ENCODE peak calls at places on chromosome 20, in five cellular contexts. M is trophoblast cell, X is IMR-90, N is neuronal stem cell, Y is SK-N-MC. C is an unnamed sample.

GRCh38 chr20:36362978-36363713 is 57.0 kb downstream of the DLGAP4 start:
- DNase-seq in X (no peak), M (no peak), Y (no peak), N (no peak), C (no peak)

GRCh38 chr20:63499333-63499969 is 568 bp upstream of the EEF1A2 start:
- DNase-seq in M (no peak), N (no peak), X (no peak), Y (no peak), C (no peak)

GRCh38 chr20:23260181-23260840 is 90.3 kb upstream of the NXT1 start:
- DNase-seq in M (no peak), X (no peak), N (no peak), Y (no peak), C (no peak)

GRCh38 chr20:16801919-16802651 is 53.9 kb downstream of the OTOR start:
- DNase-seq in M (peak), N (peak), X (peak), Y (peak), C (peak)

GRCh38 chr20:38804682-38805501 is 605 bp upstream of the PPP1R16B start:
- DNase-seq in Y (no peak), X (no peak), N (peak), M (no peak), C (no peak)

GRCh38 chr20:47971321-47971781 is 186.1 kb upstream of the SULF2 start:
- DNase-seq in X (no peak), N (no peak), Y (no peak), M (no peak), C (no peak)

GRCh38 chr20:3031524-3032147 is 11.8 kb upstream of the GNRH2 start:
- DNase-seq in Y (no peak), M (no peak), N (no peak), X (no peak), C (no peak)

GRCh38 chr20:3890999-3891929 is 2.1 kb downstream of the PANK2 start:
- DNase-seq in N (no peak), X (no peak), Y (no peak), M (no peak), C (no peak)

GRCh38 chr20:36275441-36276189 is 30.5 kb upstream of the DLGAP4 start:
- DNase-seq in N (no peak), X (no peak), Y (no peak), M (no peak), C (no peak)

GRCh38 chr20:8150591-8150990 is 18.5 kb downstream of the PLCB1 start:
- DNase-seq in Y (no peak), X (no peak), N (no peak), M (no peak), C (no peak)

GRCh38 chr20:38196016-38196415 is 30.9 kb upstream of the TGM2 start:
- DNase-seq in M (no peak), Y (no peak), X (no peak), N (no peak), C (no peak)

GRCh38 chr20:64001607-64002011 is 20.7 kb downstream of the PRPF6 start:
- DNase-seq in N (no peak), M (no peak), X (peak), Y (no peak), C (no peak)

GRCh38 chr20:14219801-14220461 is 117.5 kb downstream of the FLRT3 start:
- DNase-seq in X (no peak), Y (no peak), N (no peak), M (no peak), C (no peak)

GRCh38 chr20:14470231-14470894 is 133.0 kb upstream of the FLRT3 start:
- DNase-seq in Y (no peak), N (no peak), X (no peak), M (no peak), C (no peak)

GRCh38 chr20:29296256-29297230 is 1960.9 kb upstream of the DEFB115 start:
- DNase-seq in X (no peak), Y (no peak), N (no peak), M (no peak), C (no peak)

GRCh38 chr20:20235681-20236080 is 132.2 kb upstream of the INSM1 start:
- DNase-seq in M (no peak), N (no peak), X (no peak), Y (no peak), C (no peak)

GRCh38 chr20:24275946-24276705 is 193.3 kb upstream of the SYNDIG1 start:
- DNase-seq in N (no peak), M (no peak), Y (no peak), X (no peak), C (no peak)

GRCh38 chr20:9515761-9516657 is 1.6 kb downstream of the LAMP5 start:
- DNase-seq in Y (no peak), N (no peak), M (no peak), X (no peak), C (no peak)

GRCh38 chr20:17825251-17825691 is 125.5 kb downstream of the BANF2 start:
- DNase-seq in M (no peak), X (no peak), N (no peak), Y (no peak), C (no peak)

GRCh38 chr20:62066983-62067433 is 1.3 kb upstream of the TAF4 start:
- DNase-seq in Y (no peak), X (no peak), N (no peak), M (no peak), C (no peak)

GRCh38 chr20:63357921-63358905 is 2.9 kb downstream of the CHRNA4 start:
- DNase-seq in X (no peak), Y (no peak), N (no peak), M (no peak), C (no peak)

GRCh38 chr20:51643390-51643789 is 100.9 kb upstream of the NFATC2 start:
- DNase-seq in X (no peak), N (no peak), Y (no peak), M (no peak), C (no peak)

GRCh38 chr20:24337551-24337950 is 131.9 kb upstream of the SYNDIG1 start:
- DNase-seq in M (no peak), X (no peak), N (no peak), Y (no peak), C (no peak)

GRCh38 chr20:9088556-9088955 is 19.7 kb downstream of the PLCB4 start:
- DNase-seq in Y (no peak), X (no peak), N (no peak), M (no peak), C (no peak)

GRCh38 chr20:36152266-36152665 is 2.3 kb upstream of the EPB41L1 start:
- DNase-seq in X (no peak), M (no peak), Y (no peak), N (no peak), C (no peak)

GRCh38 chr20:49280463-49281058 is 2.7 kb upstream of the ZNFX1 start:
- DNase-seq in X (no peak), M (no peak), Y (no peak), N (no peak), C (no peak)

GRCh38 chr20:47118641-47119040 is 224.0 kb downstream of the EYA2 start:
- DNase-seq in Y (no peak), M (no peak), X (peak), N (no peak), C (no peak)

GRCh38 chr20:9306521-9306920 is 207.9 kb upstream of the LAMP5 start:
- DNase-seq in X (peak), N (no peak), Y (no peak), M (no peak), C (no peak)

GRCh38 chr20:51419236-51419635 is 123.3 kb downstream of the NFATC2 start:
- DNase-seq in M (peak), N (no peak), Y (no peak), X (no peak), C (no peak)

GRCh38 chr20:22384978-22385377 is 199.4 kb downstream of the FOXA2 start:
- DNase-seq in Y (no peak), N (no peak), X (no peak), M (no peak), C (no peak)

GRCh38 chr20:64183313-64183712 is 19.1 kb downstream of the MYT1 start:
- DNase-seq in X (no peak), N (no peak), Y (no peak), M (no peak), C (no peak)

GRCh38 chr20:10922941-10923340 is 249.1 kb upstream of the JAG1 start:
- DNase-seq in M (peak), N (no peak), X (peak), Y (peak), C (no peak)

GRCh38 chr20:59007758-59008511 is 881 bp upstream of the CTSZ start:
- DNase-seq in N (no peak), X (no peak), Y (no peak), M (peak), C (peak)
- H3K27ac ChIP-seq in N (no peak), X (no peak), Y (no peak), M (no peak), C (peak)

DNA sequence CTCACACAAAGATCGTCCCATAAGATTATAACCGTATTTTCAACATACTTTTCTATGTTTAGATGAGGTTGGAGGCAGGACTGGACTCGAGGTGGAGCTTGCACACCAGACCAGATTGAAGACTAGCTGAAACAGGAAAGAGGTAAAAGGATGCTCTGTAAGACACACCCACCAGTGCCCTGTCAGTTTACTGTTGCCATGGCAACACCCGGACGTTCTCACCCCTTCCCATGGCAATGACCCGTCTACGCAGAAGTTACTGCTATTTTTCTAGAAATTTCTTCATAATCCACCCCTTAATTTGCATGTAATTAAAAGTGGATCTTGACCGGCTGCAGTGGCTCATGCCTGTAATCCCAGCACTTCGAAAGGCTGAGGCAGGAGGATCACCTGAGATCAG is 13.6 kb upstream of the SRSF6 start:
- DNase-seq in X (no peak), M (no peak), N (no peak), Y (no peak), C (no peak)
- H3K9ac ChIP-seq in X (no peak), M (no peak), N (no peak), Y (no peak), C (no peak)

DNA sequence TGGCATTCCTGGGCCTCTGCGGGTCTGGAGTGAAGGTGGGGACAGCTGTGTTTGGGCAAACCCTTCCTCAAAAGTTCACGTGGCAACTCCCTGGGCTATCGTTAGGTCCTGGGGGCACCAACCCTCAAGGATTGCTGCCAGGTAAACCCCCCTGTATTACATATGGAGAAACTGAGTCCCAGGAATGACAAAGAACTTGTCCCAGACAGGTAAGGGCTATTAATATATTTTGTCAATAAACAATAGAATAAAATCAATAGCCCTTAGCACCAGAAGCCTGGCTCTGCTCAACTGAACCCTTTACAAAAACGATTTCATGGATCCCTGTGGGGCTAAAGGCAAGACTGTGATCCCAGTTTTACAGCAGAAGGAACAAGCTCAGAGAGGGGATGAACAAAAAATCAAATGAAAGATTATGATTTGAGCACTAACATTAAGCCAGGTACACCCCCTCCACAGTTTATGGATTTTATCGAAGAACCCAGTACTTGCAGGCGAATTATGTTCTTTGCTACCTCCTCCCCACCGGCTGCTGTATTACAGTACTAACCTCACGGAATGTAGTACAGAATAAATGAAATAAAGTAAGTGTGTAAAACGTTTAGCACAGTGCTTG is 2.7 kb downstream of the ID1 start:
- DNase-seq in N (no peak), M (no peak), Y (no peak), X (no peak), C (no peak)
- H3K4me3 ChIP-seq in N (no peak), M (peak), Y (peak), X (no peak), C (no peak)

DNA sequence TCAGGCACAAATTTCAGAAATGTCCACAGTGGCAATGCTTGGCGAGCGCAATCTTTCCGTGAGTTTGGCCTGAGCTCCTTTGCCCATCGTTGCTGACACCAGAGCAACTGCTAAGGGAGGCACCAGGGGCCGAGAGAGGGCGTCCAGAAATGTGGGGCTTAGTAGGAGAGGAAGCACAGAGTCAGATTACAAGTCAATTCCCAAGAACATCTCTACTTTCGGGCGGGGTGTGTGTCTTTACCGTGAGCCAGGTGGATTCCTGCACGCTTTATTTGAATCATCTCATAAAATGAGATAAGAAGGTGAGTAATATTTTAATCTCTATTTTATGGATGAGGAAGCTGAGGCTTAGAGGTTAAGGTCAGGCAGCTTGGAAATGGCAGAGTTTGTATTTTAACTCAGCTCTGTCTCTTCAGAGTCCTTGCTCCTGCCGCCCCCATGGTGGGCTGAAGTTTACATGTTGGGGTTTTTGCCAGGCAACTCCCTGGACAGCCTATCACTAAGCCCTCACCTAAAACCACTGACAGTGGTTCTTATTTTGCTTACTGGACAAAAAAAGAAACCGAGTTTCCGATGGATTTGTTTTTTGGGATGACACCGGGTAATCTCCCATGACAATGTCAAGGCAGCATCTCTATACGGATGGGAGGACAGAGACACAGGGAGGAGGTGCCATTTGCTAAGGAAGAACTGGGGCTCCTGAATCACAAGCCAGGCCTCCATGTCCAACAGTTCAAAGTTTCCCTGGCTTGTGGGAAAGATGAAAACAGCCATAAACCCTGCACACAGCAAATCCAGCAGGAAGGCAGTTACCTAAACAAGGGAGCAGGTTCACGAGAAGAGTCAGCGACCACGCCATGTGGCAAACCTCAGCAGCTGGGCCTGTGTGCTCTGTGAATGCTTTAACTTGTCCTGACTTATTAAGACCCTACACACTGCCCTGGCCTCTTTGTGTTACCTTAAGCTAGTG is 112.6 kb upstream of the SLC24A3 start:
- DNase-seq in Y (no peak), M (no peak), X (no peak), N (no peak), C (no peak)
- H3K27ac ChIP-seq in Y (no peak), M (no peak), X (no peak), N (no peak), C (no peak)

GRCh38 chr20:33811763-33812672 is 870 bp downstream of the CHMP4B start:
- DNase-seq in N (no peak), X (peak), Y (no peak), M (peak), C (peak)

GRCh38 chr20:33815671-33816070 is 4.5 kb downstream of the CHMP4B start:
- DNase-seq in M (no peak), Y (no peak), X (no peak), N (no peak), C (no peak)

GRCh38 chr20:33816191-33816590 is 5.0 kb downstream of the CHMP4B start:
- DNase-seq in M (no peak), N (no peak), X (no peak), Y (no peak), C (no peak)

GRCh38 chr20:33812673-33813462 is 1.7 kb downstream of the CHMP4B start:
- DNase-seq in N (no peak), Y (no peak), M (no peak), X (no peak), C (peak)

GRCh38 chr20:33814238-33814712 is 3.1 kb downstream of the CHMP4B start:
- DNase-seq in Y (no peak), X (peak), N (no peak), M (no peak), C (no peak)
- H3K9ac ChIP-seq in Y (no peak), X (no peak), N (peak), M (no peak), C (no peak)

C was measured in Karpas-422.